ENCODE peak calls at places on chromosomes 6 and 20, in nine cellular contexts. M is IMR-90; K is neural progenitor cell; I is effector memory CD4-positive, alpha-beta T cell; W is testis; C is GM23248; V is colonic mucosa; H is heart left ventricle; B is K562. R is an unnamed sample. For H3K36me3, the result is how much of the 10 kb centered on the place peaks cover.

GRCh38 chr20:24393903-24394302 is 75.5 kb upstream of the SYNDIG1 start:
- DNase-seq in C (no peak), B (no peak), M (no peak), I (no peak), W (no peak), K (no peak), H (no peak), V (no peak), R (no peak)

GRCh38 chr6:161677188-161677587 is 403.3 kb upstream of the AGPAT4 start:
- DNase-seq in V (no peak), M (no peak), I (no peak), B (no peak), K (no peak), C (no peak), H (no peak), W (no peak), R (no peak)

GRCh38 chr6:15739353-15739752 is 76.5 kb upstream of the DTNBP1 start:
- DNase-seq in V (no peak), K (peak), H (no peak), C (no peak), B (no peak), M (no peak), I (no peak), W (no peak), R (no peak)

GRCh38 chr6:37018152-37019064 is 13.0 kb downstream of the FGD2 start:
- DNase-seq in C (peak), H (peak), K (peak), B (peak), I (peak), M (peak), W (peak), V (peak), R (peak)

GRCh38 chr20:19621072-19621471 is 137.0 kb upstream of the RIN2 start:
- DNase-seq in W (no peak), C (peak), M (peak), V (no peak), I (no peak), K (no peak), B (no peak), H (no peak), R (no peak)

GRCh38 chr20:50670126-50670862 is 21.0 kb downstream of the RIPOR3 start:
- DNase-seq in W (no peak), I (no peak), K (no peak), C (no peak), M (peak), B (no peak), V (no peak), H (no peak), R (no peak)

GRCh38 chr20:20554951-20555350 is 157.5 kb downstream of the RALGAPA2 start:
- DNase-seq in C (no peak), B (no peak), W (no peak), H (no peak), M (no peak), I (no peak), K (no peak), V (no peak), R (no peak)

GRCh38 chr6:148507774-148508173 is 165.1 kb downstream of the SASH1 start:
- DNase-seq in C (peak), M (peak), V (no peak), K (peak), I (no peak), W (peak), H (no peak), B (no peak), R (no peak)

GRCh38 chr6:125598422-125598821 is 151.0 kb upstream of the HEY2 start:
- DNase-seq in B (peak), K (no peak), C (peak), I (no peak), W (no peak), H (peak), V (no peak), M (peak), R (no peak)

GRCh38 chr6:134529921-134530320 is 212.0 kb upstream of the SGK1 start:
- DNase-seq in K (no peak), V (no peak), I (no peak), M (peak), W (no peak), C (peak), B (no peak), H (no peak), R (no peak)

GRCh38 chr6:133609404-133610270 is 279.3 kb upstream of the TCF21 start:
- DNase-seq in C (peak), H (no peak), M (peak), K (no peak), I (no peak), B (peak), V (no peak), W (no peak), R (no peak)

GRCh38 chr20:46994341-46994740 is 99.7 kb downstream of the EYA2 start:
- DNase-seq in K (no peak), I (no peak), C (no peak), W (no peak), V (no peak), H (no peak), B (no peak), M (no peak), R (no peak)

GRCh38 chr6:132399376-132400074 is 1.8 kb downstream of the MOXD1 start:
- DNase-seq in B (no peak), K (no peak), M (peak), H (no peak), V (no peak), I (no peak), C (peak), W (no peak), R (no peak)

GRCh38 chr6:36809933-36810844 is 29.1 kb downstream of the CPNE5 start:
- DNase-seq in M (no peak), H (peak), V (no peak), B (no peak), K (peak), W (no peak), C (no peak), I (no peak), R (peak)

GRCh38 chr20:36298795-36299339 is 7.3 kb upstream of the DLGAP4 start:
- DNase-seq in I (no peak), K (no peak), M (no peak), W (no peak), H (no peak), B (no peak), V (no peak), C (no peak), R (no peak)

GRCh38 chr6:11648436-11648775 is 110.9 kb downstream of the TMEM170B start:
- DNase-seq in V (no peak), I (no peak), K (no peak), M (no peak), W (peak), B (no peak), C (no peak), H (no peak), R (no peak)

GRCh38 chr20:12966468-12967085 is 42.2 kb upstream of the SPTLC3 start:
- DNase-seq in C (peak), I (no peak), V (no peak), H (no peak), W (no peak), K (peak), M (peak), B (no peak), R (no peak)

GRCh38 chr6:20213271-20213798 is 1.1 kb upstream of the MBOAT1 start:
- DNase-seq in C (peak), W (no peak), V (no peak), I (no peak), H (no peak), K (no peak), M (no peak), B (peak), R (no peak)

GRCh38 chr6:159094444-159095252 is 49.9 kb upstream of the TAGAP start:
- DNase-seq in V (no peak), B (no peak), K (no peak), H (no peak), I (peak), C (no peak), W (peak), M (no peak), R (no peak)

GRCh38 chr6:169166896-169167580 is 86.6 kb downstream of the THBS2 start:
- DNase-seq in V (no peak), C (no peak), M (no peak), H (no peak), W (no peak), K (no peak), I (no peak), B (no peak), R (no peak)

GRCh38 chr6:14524319-14524718 is 406.7 kb downstream of the CD83 start:
- DNase-seq in H (peak), I (no peak), W (peak), B (no peak), C (peak), V (no peak), M (peak), K (no peak), R (no peak)

GRCh38 chr6:98838027-98838426 is 3.7 kb downstream of the POU3F2 start:
- DNase-seq in B (no peak), M (no peak), I (no peak), C (no peak), W (no peak), K (peak), H (no peak), V (no peak), R (no peak)

GRCh38 chr6:150878347-150879213 is 13.1 kb downstream of the MTHFD1L start:
- DNase-seq in W (no peak), C (no peak), H (no peak), M (no peak), I (no peak), V (no peak), K (peak), B (no peak), R (no peak)

GRCh38 chr6:3913958-3914337 is 64.8 kb downstream of the FAM50B start:
- DNase-seq in I (no peak), V (no peak), C (peak), B (no peak), W (no peak), M (peak), K (no peak), H (no peak), R (no peak)

GRCh38 chr6:30935018-30935417 is 3.0 kb upstream of the SFTA2 start:
- DNase-seq in H (no peak), W (no peak), V (no peak), B (peak), M (no peak), I (no peak), K (no peak), C (no peak), R (no peak)

GRCh38 chr6:74931567-74931966 is 274.3 kb downstream of the COL12A1 start:
- DNase-seq in H (no peak), K (no peak), W (no peak), I (no peak), V (no peak), B (no peak), C (peak), M (peak), R (no peak)

GRCh38 chr6:166861961-166862286 is 94.4 kb downstream of the RNASET2 start:
- DNase-seq in H (no peak), V (no peak), W (no peak), M (no peak), K (no peak), C (no peak), I (no peak), B (no peak), R (no peak)

GRCh38 chr6:3117912-3118352 is 579 bp upstream of the BPHL start:
- DNase-seq in K (no peak), I (no peak), C (no peak), M (no peak), V (no peak), H (no peak), B (no peak), W (no peak), R (no peak)

GRCh38 chr20:56996533-56996932 is 269.9 kb downstream of the BMP7 start:
- DNase-seq in B (no peak), H (no peak), C (no peak), K (no peak), W (no peak), I (no peak), V (no peak), M (no peak), R (no peak)

GRCh38 chr6:42901538-42901957 is 14.3 kb upstream of the PTCRA start:
- DNase-seq in H (peak), V (peak), B (peak), C (peak), K (peak), I (peak), M (peak), W (peak), R (peak)

GRCh38 chr6:169583867-169584541 is 117.8 kb downstream of the WDR27 start:
- DNase-seq in I (no peak), H (no peak), C (no peak), K (no peak), B (no peak), V (no peak), M (no peak), W (no peak), R (no peak)

GRCh38 chr6:114816678-114817077 is 473.9 kb upstream of the HS3ST5 start:
- DNase-seq in K (no peak), I (no peak), C (no peak), H (no peak), V (no peak), W (no peak), M (no peak), B (no peak), R (no peak)

GRCh38 chr6:4870821-4871494 is 94.8 kb downstream of the CDYL start:
- DNase-seq in C (peak), M (peak), I (no peak), B (no peak), V (no peak), K (no peak), H (no peak), W (no peak), R (no peak)

GRCh38 chr6:105251689-105252088 is 71.9 kb upstream of the POPDC3 start:
- DNase-seq in H (no peak), C (no peak), M (no peak), V (no peak), I (no peak), K (no peak), B (no peak), W (no peak), R (no peak)

GRCh38 chr6:85923013-85923430 is 280.3 kb upstream of the SYNCRIP start:
- DNase-seq in I (no peak), W (peak), C (peak), H (no peak), V (peak), K (peak), B (peak), M (peak), R (peak)

GRCh38 chr6:112203577-112204349 is 50.6 kb downstream of the LAMA4 start:
- DNase-seq in V (no peak), H (no peak), I (no peak), W (no peak), K (no peak), C (peak), B (no peak), M (peak), R (no peak)

GRCh38 chr6:25315194-25315593 is 36.0 kb downstream of the CARMIL1 start:
- DNase-seq in B (no peak), V (no peak), I (no peak), H (no peak), K (peak), C (no peak), M (no peak), W (no peak), R (no peak)

GRCh38 chr20:35004749-35005462 is 49.2 kb downstream of the MYH7B start:
- DNase-seq in I (no peak), C (no peak), W (no peak), V (no peak), H (peak), K (no peak), B (no peak), M (no peak), R (peak)

GRCh38 chr6:70520575-70520974 is 46.2 kb upstream of the SDHAF4 start:
- DNase-seq in C (peak), M (peak), V (no peak), H (no peak), I (no peak), W (no peak), K (no peak), B (peak), R (no peak)

GRCh38 chr20:49030954-49031619 is 15.0 kb upstream of the CSE1L start:
- DNase-seq in I (no peak), B (no peak), V (no peak), H (no peak), C (peak), K (no peak), M (no peak), W (no peak), R (no peak)
- H3K36me3 ChIP-seq in I (half or more), B (half or more), V (under half), H (under half), C (under half), K (under half), M (under half), W (under half), R (half or more)

DNA sequence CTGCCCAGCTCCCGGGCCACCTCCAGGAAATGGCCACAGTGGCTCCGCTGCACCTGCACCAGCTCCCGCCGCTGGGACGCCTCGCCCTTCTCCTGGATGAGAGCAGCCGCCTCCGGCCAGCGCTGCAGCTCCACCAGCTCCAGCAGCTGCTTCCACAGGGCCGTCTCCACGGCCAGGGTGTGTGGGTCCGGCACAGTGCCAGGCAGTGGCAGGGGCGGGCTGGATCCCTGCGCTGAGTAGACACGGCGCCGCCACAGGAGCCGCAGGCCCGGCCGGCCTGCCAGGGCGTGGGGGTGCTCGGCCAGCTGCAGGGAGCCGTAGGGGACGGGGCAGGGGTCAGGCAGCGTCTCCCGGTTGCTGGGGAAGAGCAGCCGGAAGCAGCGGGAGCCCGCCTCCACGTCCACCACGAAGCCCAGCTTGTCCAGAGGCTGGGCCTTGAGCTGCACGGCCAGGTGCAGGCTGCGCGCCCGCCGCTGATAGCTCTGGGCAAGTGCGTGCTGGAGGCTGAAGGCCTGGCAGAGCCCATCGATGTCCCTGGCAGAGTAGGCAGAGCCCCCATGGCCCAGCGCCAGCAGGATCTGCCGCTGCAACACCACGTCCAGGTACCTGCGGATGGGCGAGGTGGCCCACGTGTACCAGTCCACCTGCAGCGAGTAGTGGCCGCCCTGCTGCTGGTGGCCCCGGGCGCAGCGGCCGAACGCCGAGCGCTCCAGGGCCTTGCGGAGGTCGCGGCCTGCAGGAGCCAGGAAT is 9.4 kb downstream of the FNDC11 start:
- DNase-seq in K (no peak), B (no peak), M (no peak), I (no peak), C (no peak), V (no peak), H (no peak), W (no peak), R (no peak)
- H3K36me3 ChIP-seq in K (under half), B (under half), M (half or more), I (under half), C (under half), V (under half), H (under half), W (under half), R (under half)

GRCh38 chr20:41159547-41159946 is 22.2 kb downstream of the PLCG1 start:
- DNase-seq in C (no peak), K (no peak), M (no peak), B (no peak), V (no peak), H (no peak), I (no peak), W (no peak), R (no peak)
- H3K36me3 ChIP-seq in C (under half), K (under half), M (under half), B (under half), V (under half), H (under half), I (under half), W (under half), R (under half)

GRCh38 chr20:3477861-3478544 is 7.2 kb downstream of the ATRN start:
- DNase-seq in H (no peak), V (no peak), W (no peak), B (no peak), I (no peak), M (no peak), K (no peak), C (no peak), R (no peak)
- H3K36me3 ChIP-seq in H (under half), V (under half), W (under half), B (under half), I (under half), M (under half), K (under half), C (under half), R (under half)

DNA sequence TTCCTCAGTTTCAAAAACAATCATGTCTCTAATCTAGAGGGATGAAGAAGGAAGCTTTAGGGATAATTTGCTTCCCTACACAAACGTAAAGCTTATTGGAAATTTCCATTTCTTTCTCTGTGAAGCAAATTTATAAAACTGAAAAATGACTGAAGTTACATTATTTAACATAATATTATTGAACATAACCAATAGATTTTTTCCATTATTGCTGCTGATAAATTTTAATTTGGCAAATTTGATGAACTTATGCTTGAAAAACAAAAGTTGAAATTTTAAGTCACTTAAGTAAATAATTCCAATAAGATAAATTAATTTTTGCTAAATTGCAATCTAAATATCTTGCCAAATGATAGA is 140.9 kb downstream of the GMDS start:
- DNase-seq in K (no peak), I (no peak), V (no peak), B (no peak), W (no peak), M (no peak), H (no peak), C (no peak), R (no peak)
- H3K36me3 ChIP-seq in K (under half), I (under half), V (under half), B (under half), W (under half), M (under half), H (under half), C (under half), R (under half)

R was measured in BE2C.